ENCODE peak calls at places on chromosomes 12 and 14, in nine cellular contexts. J is NCI-H1105; H is GM19239; M is T-helper 22 cell; O is Panc1; C is MM.1S; K is adrenal gland; P is central memory CD4-positive, alpha-beta T cell; A is uterus. E is an unnamed sample.

GRCh38 chr12:122126342-122126635 is 47.7 kb downstream of the IL31 start:
- DNase-seq in C (no peak), O (no peak), J (no peak), M (no peak), K (no peak), A (no peak), H (no peak), P (no peak), E (no peak)

GRCh38 chr12:22043943-22044342 is 2.1 kb upstream of the CMAS start:
- DNase-seq in M (no peak), C (no peak), J (no peak), H (no peak), K (no peak), A (no peak), P (no peak), O (no peak), E (no peak)

GRCh38 chr12:52525661-52526499 is 5.7 kb upstream of the KRT5 start:
- DNase-seq in K (peak), H (no peak), M (no peak), A (no peak), J (no peak), P (no peak), C (no peak), O (no peak), E (no peak)

GRCh38 chr12:76669981-76670380 is 93.9 kb upstream of the ZDHHC17 start:
- DNase-seq in P (no peak), O (no peak), M (no peak), A (no peak), J (no peak), C (no peak), K (no peak), H (no peak), E (no peak)

GRCh38 chr12:57467915-57468314 is 8.3 kb downstream of the GLI1 start:
- DNase-seq in J (no peak), P (no peak), H (no peak), A (no peak), C (no peak), K (no peak), O (no peak), M (no peak), E (no peak)

GRCh38 chr12:132143328-132144071 is 619 bp downstream of the DDX51 start:
- DNase-seq in M (peak), K (no peak), H (no peak), C (peak), O (no peak), J (no peak), P (no peak), A (no peak), E (no peak)

GRCh38 chr14:101009531-101009930 is 106.0 kb upstream of the RTL1 start:
- DNase-seq in J (no peak), K (no peak), M (no peak), H (no peak), A (peak), P (no peak), O (no peak), C (no peak), E (no peak)

GRCh38 chr12:114863911-114864310 is 179.9 kb upstream of the TBX3 start:
- DNase-seq in H (no peak), O (no peak), K (no peak), M (no peak), J (no peak), P (no peak), C (no peak), A (no peak), E (no peak)

GRCh38 chr12:17333287-17333686 is 727.3 kb upstream of the LMO3 start:
- DNase-seq in P (no peak), O (no peak), M (no peak), K (no peak), A (no peak), H (no peak), J (no peak), C (no peak), E (no peak)

GRCh38 chr12:85587158-85587557 is 249.1 kb downstream of the RASSF9 start:
- DNase-seq in O (no peak), C (no peak), M (no peak), A (no peak), J (no peak), P (no peak), H (no peak), K (no peak), E (no peak)

E was measured in NCI-H2227 treated with DMSO at 0.1 percent for 48 hours.